ENCODE peak calls at places on chromosomes 1 and 21, in nine cellular contexts. P, N, B, G, S, W, E, D and L are unnamed samples.

GRCh38 chr1:94335447-94335846 is 82.7 kb upstream of the ABCD3 start:
- DNase-seq in N (no peak), D (no peak), P (no peak), E (no peak), S (no peak), B (no peak), W (no peak), G (no peak), L (no peak)

GRCh38 chr1:117534995-117535467 is 70.8 kb upstream of the TENT5C start:
- DNase-seq in D (no peak), W (peak; percentile 25), P (peak; percentile 74), N (peak; percentile 60), G (no peak), E (no peak), S (no peak), B (no peak), L (peak; percentile 63)

GRCh38 chr1:26666855-26667254 is 29.0 kb upstream of the ARID1A start:
- DNase-seq in W (no peak), G (no peak), D (no peak), P (no peak), E (no peak), N (no peak), B (no peak), S (no peak), L (no peak)

GRCh38 chr1:91201174-91201573 is 179.3 kb upstream of the ZNF644 start:
- DNase-seq in E (no peak), G (no peak), W (no peak), P (no peak), D (no peak), B (no peak), S (no peak), N (no peak), L (no peak)

GRCh38 chr21:38027901-38028300 is 111.6 kb upstream of the KCNJ6 start:
- DNase-seq in G (no peak), D (no peak), N (no peak), B (no peak), E (no peak), S (no peak), P (peak; percentile 64), W (no peak), L (no peak)

GRCh38 chr1:212699839-212700596 is at the start of gene BATF3:
- DNase-seq in D (no peak), N (peak; percentile 84), B (peak; percentile 75), W (peak; percentile 16), G (peak; percentile 39), S (peak; percentile 38), E (peak; percentile 66), P (peak; percentile 55), L (peak; percentile 61)

GRCh38 chr1:2801046-2801445 is 447 bp downstream of the TTC34 start:
- DNase-seq in W (no peak), B (no peak), P (no peak), E (peak; percentile 6), D (no peak), N (no peak), S (no peak), G (no peak), L (no peak)

GRCh38 chr1:33300673-33301072 is 20.2 kb downstream of the A3GALT2 start:
- DNase-seq in P (peak; percentile 80), G (no peak), B (peak; percentile 82), D (peak; percentile 24), W (no peak), E (peak; percentile 44), N (no peak), S (no peak), L (no peak)

GRCh38 chr1:58576727-58577675 is at the start of gene TACSTD2:
- DNase-seq in W (peak; percentile 56), P (peak; percentile 39), N (no peak), B (peak; percentile 70), S (no peak), D (no peak), G (no peak), E (peak; percentile 18), L (no peak)

GRCh38 chr21:37532868-37533780 is 166.6 kb downstream of the DYRK1A start:
- DNase-seq in E (no peak), S (no peak), B (peak; percentile 84), G (no peak), D (no peak), W (no peak), N (peak; percentile 56), P (no peak), L (no peak)

GRCh38 chr21:25496825-25497482 is 110.3 kb downstream of the MRPL39 start:
- DNase-seq in E (no peak), N (no peak), G (no peak), B (no peak), S (no peak), P (peak; percentile 56), D (no peak), W (no peak), L (no peak)

GRCh38 chr1:245790441-245790840 is 635.7 kb downstream of the KIF26B start:
- DNase-seq in S (no peak), E (no peak), N (no peak), P (peak; percentile 70), B (no peak), D (no peak), G (no peak), W (no peak), L (no peak)

GRCh38 chr21:34037446-34037845 is 35.9 kb upstream of the MRPS6 start:
- DNase-seq in B (no peak), S (no peak), W (no peak), D (no peak), P (peak; percentile 37), G (no peak), N (no peak), E (no peak), L (no peak)

GRCh38 chr1:194419721-194420120 is 1233.3 kb upstream of the B3GALT2 start:
- DNase-seq in P (no peak), W (no peak), S (no peak), N (no peak), E (no peak), D (no peak), B (no peak), G (no peak), L (no peak)

GRCh38 chr1:10613340-10613739 is 138.6 kb downstream of the PEX14 start:
- DNase-seq in W (no peak), S (no peak), N (no peak), G (no peak), B (no peak), D (no peak), E (no peak), P (no peak), L (no peak)

GRCh38 chr1:93143729-93144229 is 36.4 kb downstream of the TMED5 start:
- DNase-seq in B (no peak), N (no peak), P (no peak), S (no peak), D (no peak), W (no peak), E (no peak), G (no peak), L (no peak)

GRCh38 chr1:116565222-116565621 is 5.6 kb downstream of the CD58 start:
- DNase-seq in D (no peak), P (no peak), N (no peak), S (no peak), B (no peak), G (no peak), W (no peak), E (no peak), L (no peak)

GRCh38 chr1:113515498-113515897 is 125.2 kb downstream of the MAGI3 start:
- DNase-seq in B (no peak), P (no peak), D (no peak), S (no peak), G (no peak), N (no peak), W (no peak), E (no peak), L (no peak)

GRCh38 chr1:24018611-24019580 is 38.8 kb upstream of the SRSF10 start:
- DNase-seq in N (no peak), E (peak; percentile 97), W (peak; percentile 43), D (no peak), B (peak; percentile 99), P (peak; percentile 94), S (peak; percentile 99), G (peak; percentile 54), L (no peak)

GRCh38 chr1:33306561-33307493 is 14.1 kb downstream of the A3GALT2 start:
- DNase-seq in B (peak; percentile 67), S (no peak), G (no peak), W (no peak), E (no peak), N (no peak), D (no peak), P (peak; percentile 40), L (no peak)

GRCh38 chr1:26164036-26164927 is 4.5 kb downstream of the C1orf232 start:
- DNase-seq in W (peak; percentile 66), N (peak; percentile 21), S (no peak), P (peak; percentile 88), G (no peak), D (no peak), B (no peak), E (peak; percentile 45), L (no peak)

GRCh38 chr1:11291049-11291448 is 18.1 kb downstream of the UBIAD1 start:
- DNase-seq in E (no peak), G (no peak), W (no peak), N (no peak), S (no peak), P (no peak), D (no peak), B (no peak), L (no peak)

GRCh38 chr1:229139320-229139719 is 131.6 kb upstream of the RAB4A start:
- DNase-seq in B (no peak), E (no peak), S (no peak), W (no peak), D (no peak), P (no peak), G (no peak), N (no peak), L (no peak)

GRCh38 chr1:113035086-113035485 is 37.9 kb upstream of the LRIG2 start:
- DNase-seq in E (no peak), D (no peak), S (no peak), W (no peak), G (no peak), N (no peak), P (no peak), B (no peak), L (no peak)

GRCh38 chr1:17569200-17570139 is 30.0 kb downstream of the ARHGEF10L start:
- DNase-seq in N (no peak), B (peak; percentile 99), E (peak; percentile 78), S (peak; percentile 56), W (no peak), G (peak; percentile 31), P (peak; percentile 93), D (peak; percentile 80), L (no peak)

GRCh38 chr1:18234790-18235242 is 127.2 kb downstream of the IGSF21 start:
- DNase-seq in G (no peak), P (peak; percentile 55), E (no peak), B (no peak), S (no peak), D (peak; percentile 7), W (peak; percentile 45), N (no peak), L (no peak)

GRCh38 chr1:198528376-198528775 is 12.1 kb downstream of the ATP6V1G3 start:
- DNase-seq in G (no peak), B (no peak), N (no peak), S (no peak), W (no peak), E (no peak), D (no peak), P (peak; percentile 29), L (no peak)

GRCh38 chr1:151989131-151989868 is 4.4 kb downstream of the S100A10 start:
- DNase-seq in B (peak; percentile 91), D (no peak), G (no peak), E (peak; percentile 60), N (no peak), P (peak; percentile 83), S (no peak), W (no peak), L (no peak)

GRCh38 chr1:57206038-57206437 is 217.8 kb downstream of the DAB1 start:
- DNase-seq in S (no peak), N (no peak), P (peak; percentile 10), D (no peak), W (no peak), G (no peak), B (no peak), E (no peak), L (no peak)

GRCh38 chr1:114152211-114153050 is 1.2 kb downstream of the SYT6 start:
- DNase-seq in S (no peak), W (peak; percentile 47), P (peak; percentile 85), D (no peak), E (peak; percentile 33), G (no peak), B (peak; percentile 68), N (no peak), L (peak; percentile 0)

GRCh38 chr1:26368006-26368405 is 4.5 kb downstream of the ZNF683 start:
- DNase-seq in G (no peak), D (no peak), W (no peak), S (no peak), P (no peak), N (no peak), B (no peak), E (no peak), L (no peak)